ENCODE peak calls at places on chromosomes 5 and 9, in four cellular contexts. J is pancreas, O is Peyer's patch, X is prostate gland. F is an unnamed sample.

GRCh38 chr5:131377785-131378325 is 114.0 kb downstream of the CDC42SE2 start:
- DNase-seq in O (no peak), J (no peak), X (no peak), F (no peak)

GRCh38 chr9:89011683-89012082 is 20.4 kb downstream of the S1PR3 start:
- DNase-seq in X (no peak), J (no peak), O (no peak), F (no peak)

GRCh38 chr5:40780199-40780598 is 18.0 kb downstream of the PRKAA1 start:
- DNase-seq in J (no peak), X (no peak), O (no peak), F (no peak)

GRCh38 chr5:134141346-134142050 is 27.0 kb downstream of the TCF7 start:
- DNase-seq in J (peak; percentile 15), O (no peak), X (no peak), F (no peak)

GRCh38 chr5:113292535-113292934 is 142.3 kb downstream of the TSSK1B start:
- DNase-seq in X (no peak), J (no peak), O (no peak), F (no peak)

GRCh38 chr5:150619359-150620230 is 20.9 kb upstream of the SYNPO start:
- DNase-seq in O (no peak), X (no peak), J (no peak), F (no peak)

GRCh38 chr9:120873512-120873911 is 3.5 kb downstream of the PHF19 start:
- DNase-seq in J (no peak), X (no peak), O (no peak), F (no peak)

GRCh38 chr5:160649304-160649703 is 202.7 kb downstream of the ATP10B start:
- DNase-seq in X (no peak), O (no peak), J (no peak), F (no peak)

GRCh38 chr5:73374520-73375235 is 73.9 kb downstream of the FOXD1 start:
- DNase-seq in O (no peak), X (no peak), J (no peak), F (no peak)

GRCh38 chr9:134320916-134321570 is 5.2 kb upstream of the RXRA start:
- DNase-seq in J (peak; percentile 11), O (peak; percentile 61), X (no peak), F (no peak)

GRCh38 chr9:126859111-126859510 is 1.3 kb upstream of the ZBTB34 start:
- DNase-seq in O (no peak), J (no peak), X (no peak), F (no peak)

GRCh38 chr5:90020575-90021535 is 388.7 kb downstream of the CETN3 start:
- DNase-seq in X (no peak), O (no peak), J (no peak), F (no peak)

GRCh38 chr5:117262607-117263131 is 688.0 kb upstream of the SEMA6A start:
- DNase-seq in X (no peak), O (no peak), J (no peak), F (no peak)

GRCh38 chr5:163504091-163504931 is 1.1 kb upstream of the MAT2B start:
- DNase-seq in X (peak; percentile 43), J (peak; percentile 55), O (peak; percentile 64), F (peak; percentile 34)

GRCh38 chr5:126139086-126139485 is 284.1 kb upstream of the GRAMD2B start:
- DNase-seq in O (no peak), J (no peak), X (no peak), F (no peak)

GRCh38 chr5:71653119-71653518 is 66.0 kb upstream of the CARTPT start:
- DNase-seq in J (no peak), O (no peak), X (peak; percentile 32), F (no peak)

GRCh38 chr9:129697956-129698757 is 32.7 kb downstream of the PRRX2 start:
- DNase-seq in J (no peak), O (no peak), X (no peak), F (no peak)

GRCh38 chr9:118577121-118577520 is 792.1 kb downstream of the BRINP1 start:
- DNase-seq in X (no peak), J (no peak), O (no peak), F (no peak)

GRCh38 chr9:87337335-87338074 is 160.2 kb upstream of the DAPK1 start:
- DNase-seq in X (no peak), J (peak; percentile 41), O (no peak), F (no peak)

GRCh38 chr9:12908910-12909309 is 134.1 kb downstream of the LURAP1L start:
- DNase-seq in X (peak; percentile 58), O (no peak), J (no peak), F (no peak)

GRCh38 chr5:172504736-172505402 is 50.5 kb upstream of the SH3PXD2B start:
- DNase-seq in J (peak; percentile 12), O (peak; percentile 18), X (peak; percentile 1), F (peak; percentile 11)

GRCh38 chr9:116544896-116545295 is 142.2 kb upstream of the TRIM32 start:
- DNase-seq in X (no peak), O (no peak), J (no peak), F (no peak)
- H3K4me1 ChIP-seq in X (no peaks in the 10 kb centered on the region), O (no peaks in the 10 kb centered on the region), J (peaks cover 20% of the 10 kb centered on the region), F (no peaks in the 10 kb centered on the region)

DNA sequence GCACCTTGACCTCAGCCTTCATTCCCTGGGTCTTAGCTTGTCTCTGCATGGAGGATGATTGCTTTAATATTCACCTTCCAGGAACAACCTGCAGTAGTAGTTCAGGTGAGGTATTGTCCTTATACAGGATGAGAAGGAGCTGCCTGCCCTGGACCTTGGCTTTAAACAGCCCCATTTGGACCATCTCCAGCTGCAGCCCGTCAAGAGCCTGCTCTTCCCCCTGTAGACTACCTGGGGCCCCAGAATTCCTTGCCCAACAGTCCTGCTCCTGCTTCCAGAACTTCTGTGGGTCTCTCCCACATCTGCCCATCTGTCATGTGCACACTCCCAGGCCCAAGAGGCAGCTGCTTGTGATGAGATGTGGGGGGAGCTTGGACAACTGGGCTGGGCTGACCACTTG is 12.2 kb upstream of the OTP start:
- DNase-seq in J (no peak), O (no peak), X (no peak), F (no peak)
- H3K27me3 ChIP-seq in J (no peaks in the 10 kb centered on the region), O (no peaks in the 10 kb centered on the region), X (peaks cover 7% of the 10 kb centered on the region), F (peaks cover 5% of the 10 kb centered on the region)

GRCh38 chr5:68479524-68479923 is 264.0 kb downstream of the PIK3R1 start:
- DNase-seq in X (no peak), O (no peak), J (no peak), F (no peak)
- H3K4me1 ChIP-seq in X (no peaks in the 10 kb centered on the region), O (no peaks in the 10 kb centered on the region), J (no peaks in the 10 kb centered on the region), F (no peaks in the 10 kb centered on the region)

DNA sequence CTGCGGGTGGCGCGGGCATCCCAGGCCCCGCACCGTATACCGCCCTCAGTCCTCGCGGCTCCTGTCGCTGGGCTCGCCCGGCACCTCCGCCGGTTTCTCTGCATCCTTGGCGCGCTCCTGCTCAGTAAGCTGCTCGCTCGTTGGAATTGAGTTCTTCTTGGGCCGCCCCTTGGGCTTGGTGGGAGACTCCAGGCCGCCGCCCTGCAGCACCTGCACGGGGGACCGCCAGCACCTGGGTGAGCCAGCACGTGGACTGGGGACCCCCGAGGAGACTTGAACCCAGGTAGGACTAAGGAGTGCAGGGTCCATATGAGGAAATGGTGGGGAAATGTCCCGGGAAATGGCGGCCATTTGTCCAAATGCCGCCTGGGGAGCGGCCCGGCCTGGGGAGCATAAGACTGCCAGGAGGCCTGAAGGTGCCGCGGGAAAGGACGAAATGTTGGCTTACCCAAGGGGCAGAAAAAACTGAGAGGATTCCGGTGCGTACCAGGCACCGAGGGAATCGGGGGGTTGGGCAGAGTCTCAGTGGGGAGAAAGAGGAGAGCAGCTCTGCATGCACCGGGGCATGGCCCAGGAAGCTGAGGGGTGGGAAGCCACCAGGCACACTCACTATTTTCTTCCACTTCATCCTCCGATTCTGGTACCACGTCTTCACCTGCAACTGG is 2.9 kb downstream of the BARX1 start:
- DNase-seq in J (no peak), X (no peak), O (no peak), F (no peak)
- H3K27me3 ChIP-seq in J (peaks cover 3% of the 10 kb centered on the region), X (peaks cover 69% of the 10 kb centered on the region), O (no peaks in the 10 kb centered on the region), F (peaks cover 4% of the 10 kb centered on the region)

GRCh38 chr9:124284237-124284831 is 26.6 kb downstream of the NEK6 start:
- DNase-seq in J (no peak), O (no peak), X (no peak), F (no peak)
- H3K4me1 ChIP-seq in J (peaks cover 50% of the 10 kb centered on the region), O (peaks cover 40% of the 10 kb centered on the region), X (peaks cover 16% of the 10 kb centered on the region), F (peaks cover 25% of the 10 kb centered on the region)

GRCh38 chr5:95617057-95617456 is 2.8 kb upstream of the GPR150 start:
- DNase-seq in J (no peak), X (no peak), O (no peak), F (no peak)
- H3K27me3 ChIP-seq in J (no peaks in the 10 kb centered on the region), X (no peaks in the 10 kb centered on the region), O (no peaks in the 10 kb centered on the region), F (no peaks in the 10 kb centered on the region)

DNA sequence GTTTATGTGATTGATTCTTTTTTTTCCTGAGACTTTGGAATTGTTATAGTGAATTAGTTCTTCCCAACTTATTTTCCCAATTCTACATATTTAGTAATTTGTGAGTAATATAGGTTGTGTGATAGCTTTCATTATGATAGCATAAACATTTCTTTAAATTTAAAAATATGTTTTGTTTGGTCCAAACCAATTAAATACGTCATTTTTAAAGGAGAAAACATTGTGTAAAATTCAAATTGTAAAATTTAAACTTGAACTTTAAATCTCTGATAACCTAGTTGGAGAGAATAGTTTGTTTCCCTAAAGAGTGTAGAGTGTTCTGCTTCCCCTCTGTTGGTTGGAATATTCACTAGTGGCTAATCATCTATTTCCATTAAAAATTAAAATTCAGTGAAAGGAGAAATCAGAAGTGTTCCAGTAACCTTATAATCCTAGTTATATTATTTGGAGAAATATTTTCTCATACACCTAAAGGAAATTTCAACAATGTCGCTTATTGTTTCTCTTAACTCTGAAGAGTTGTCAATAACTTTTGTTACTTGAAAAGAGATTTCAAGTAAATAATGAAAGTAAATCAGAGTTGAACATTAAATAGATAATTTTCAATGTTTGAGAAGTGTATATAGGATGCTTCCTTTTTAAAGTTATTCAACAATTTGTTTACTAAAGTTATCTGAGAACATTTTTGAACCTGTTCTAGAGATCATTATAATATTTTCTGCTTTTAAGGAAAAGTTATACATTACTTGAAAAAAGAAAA is 2.9 kb downstream of the NIPBL start:
- DNase-seq in O (no peak), J (no peak), X (no peak), F (no peak)
- H3K4me1 ChIP-seq in O (no peaks in the 10 kb centered on the region), J (peaks cover 53% of the 10 kb centered on the region), X (no peaks in the 10 kb centered on the region), F (peaks cover 31% of the 10 kb centered on the region)

DNA sequence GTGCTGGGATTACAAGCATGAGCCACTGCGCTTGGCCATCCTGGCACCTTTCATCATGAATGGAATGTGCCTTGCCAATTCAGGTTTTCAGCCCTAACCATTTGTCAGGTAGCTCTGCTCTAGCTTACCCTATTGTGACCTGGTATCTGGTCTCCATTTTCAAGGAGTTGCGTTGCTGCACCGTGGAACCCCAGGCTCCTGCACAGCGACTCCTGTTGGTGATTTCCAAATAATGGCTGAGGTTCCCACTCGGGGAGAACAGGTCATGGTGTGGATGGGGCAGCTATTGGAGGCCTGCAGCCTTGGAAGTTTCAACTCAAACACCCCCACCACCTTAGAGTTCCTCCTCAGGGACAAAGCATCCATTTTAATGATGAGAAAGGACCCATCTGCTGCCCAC is 18.7 kb upstream of the CTSV start:
- DNase-seq in X (no peak), J (no peak), O (no peak), F (no peak)
- H3K27me3 ChIP-seq in X (no peaks in the 10 kb centered on the region), J (no peaks in the 10 kb centered on the region), O (no peaks in the 10 kb centered on the region), F (no peaks in the 10 kb centered on the region)

F was measured in naive thymus-derived CD4-positive, alpha-beta T cell.